ENCODE peak calls at places on chromosome 11, in eight cellular contexts. One of them, this sample, is unnamed.

GRCh38 chr11:93861808-93862207 is 11.4 kb upstream of the VSTM5 start:
- DNase-seq in NCI-H510A treated with DMSO at 0.1 percent for 48 hours: no peak
- DNase-seq in activated CD8-positive, alpha-beta T cell treated with anti-CD3 and anti-CD28 coated beads, Interleukin-2, amount 10 ng/mL, durations not matched to agents 7 days and 5 days: no peak
- DNase-seq in substantia nigra: no peak
- DNase-seq in GM12878: no peak
- DNase-seq in activated naive CD8-positive, alpha-beta T cell treated with anti-CD3 and anti-CD28 coated beads, Interleukin-2, amount 50 U/mL, for 24 hours: no peak
- DNase-seq in Calu3: no peak
- DNase-seq in glutamatergic neuron: peak
- DNase-seq in this sample: no peak

GRCh38 chr11:119205080-119205479 is 1.1 kb upstream of the CBL start:
- DNase-seq in activated naive CD8-positive, alpha-beta T cell treated with anti-CD3 and anti-CD28 coated beads, Interleukin-2, amount 50 U/mL, for 24 hours: peak
- DNase-seq in substantia nigra: no peak
- DNase-seq in activated CD8-positive, alpha-beta T cell treated with anti-CD3 and anti-CD28 coated beads, Interleukin-2, amount 10 ng/mL, durations not matched to agents 7 days and 5 days: no peak
- DNase-seq in Calu3: no peak
- DNase-seq in NCI-H510A treated with DMSO at 0.1 percent for 48 hours: no peak
- DNase-seq in GM12878: no peak
- DNase-seq in glutamatergic neuron: no peak
- DNase-seq in this sample: no peak

GRCh38 chr11:46175401-46176002 is 54.2 kb upstream of the PHF21A start:
- DNase-seq in GM12878: no peak
- DNase-seq in activated naive CD8-positive, alpha-beta T cell treated with anti-CD3 and anti-CD28 coated beads, Interleukin-2, amount 50 U/mL, for 24 hours: no peak
- DNase-seq in NCI-H510A treated with DMSO at 0.1 percent for 48 hours: no peak
- DNase-seq in glutamatergic neuron: no peak
- DNase-seq in substantia nigra: no peak
- DNase-seq in Calu3: no peak
- DNase-seq in activated CD8-positive, alpha-beta T cell treated with anti-CD3 and anti-CD28 coated beads, Interleukin-2, amount 10 ng/mL, durations not matched to agents 7 days and 5 days: no peak
- DNase-seq in this sample: no peak

GRCh38 chr11:99841885-99842284 is 821.1 kb downstream of the CNTN5 start:
- DNase-seq in substantia nigra: no peak
- DNase-seq in Calu3: no peak
- DNase-seq in activated CD8-positive, alpha-beta T cell treated with anti-CD3 and anti-CD28 coated beads, Interleukin-2, amount 10 ng/mL, durations not matched to agents 7 days and 5 days: no peak
- DNase-seq in glutamatergic neuron: no peak
- DNase-seq in activated naive CD8-positive, alpha-beta T cell treated with anti-CD3 and anti-CD28 coated beads, Interleukin-2, amount 50 U/mL, for 24 hours: no peak
- DNase-seq in NCI-H510A treated with DMSO at 0.1 percent for 48 hours: no peak
- DNase-seq in GM12878: no peak
- DNase-seq in this sample: no peak

GRCh38 chr11:121967131-121967689 is 148.8 kb downstream of the BLID start:
- DNase-seq in NCI-H510A treated with DMSO at 0.1 percent for 48 hours: no peak
- DNase-seq in Calu3: no peak
- DNase-seq in activated naive CD8-positive, alpha-beta T cell treated with anti-CD3 and anti-CD28 coated beads, Interleukin-2, amount 50 U/mL, for 24 hours: no peak
- DNase-seq in substantia nigra: no peak
- DNase-seq in GM12878: no peak
- DNase-seq in activated CD8-positive, alpha-beta T cell treated with anti-CD3 and anti-CD28 coated beads, Interleukin-2, amount 10 ng/mL, durations not matched to agents 7 days and 5 days: no peak
- DNase-seq in glutamatergic neuron: no peak
- DNase-seq in this sample: no peak

GRCh38 chr11:69744435-69744834 is 30.7 kb downstream of the FGF4 start:
- DNase-seq in activated CD8-positive, alpha-beta T cell treated with anti-CD3 and anti-CD28 coated beads, Interleukin-2, amount 10 ng/mL, durations not matched to agents 7 days and 5 days: no peak
- DNase-seq in GM12878: no peak
- DNase-seq in Calu3: peak
- DNase-seq in NCI-H510A treated with DMSO at 0.1 percent for 48 hours: no peak
- DNase-seq in substantia nigra: no peak
- DNase-seq in glutamatergic neuron: no peak
- DNase-seq in activated naive CD8-positive, alpha-beta T cell treated with anti-CD3 and anti-CD28 coated beads, Interleukin-2, amount 50 U/mL, for 24 hours: no peak
- DNase-seq in this sample: no peak

GRCh38 chr11:71507102-71507501 is 20.0 kb upstream of the KRTAP5-7 start:
- DNase-seq in activated naive CD8-positive, alpha-beta T cell treated with anti-CD3 and anti-CD28 coated beads, Interleukin-2, amount 50 U/mL, for 24 hours: no peak
- DNase-seq in glutamatergic neuron: no peak
- DNase-seq in NCI-H510A treated with DMSO at 0.1 percent for 48 hours: no peak
- DNase-seq in activated CD8-positive, alpha-beta T cell treated with anti-CD3 and anti-CD28 coated beads, Interleukin-2, amount 10 ng/mL, durations not matched to agents 7 days and 5 days: no peak
- DNase-seq in substantia nigra: no peak
- DNase-seq in Calu3: no peak
- DNase-seq in GM12878: no peak
- DNase-seq in this sample: no peak

GRCh38 chr11:30868495-30869130 is 282.5 kb upstream of the MPPED2 start:
- DNase-seq in substantia nigra: no peak
- DNase-seq in NCI-H510A treated with DMSO at 0.1 percent for 48 hours: no peak
- DNase-seq in GM12878: no peak
- DNase-seq in activated CD8-positive, alpha-beta T cell treated with anti-CD3 and anti-CD28 coated beads, Interleukin-2, amount 10 ng/mL, durations not matched to agents 7 days and 5 days: no peak
- DNase-seq in Calu3: no peak
- DNase-seq in glutamatergic neuron: no peak
- DNase-seq in activated naive CD8-positive, alpha-beta T cell treated with anti-CD3 and anti-CD28 coated beads, Interleukin-2, amount 50 U/mL, for 24 hours: no peak
- DNase-seq in this sample: no peak

GRCh38 chr11:76005746-76006145 is 190.7 kb downstream of the UVRAG start:
- DNase-seq in Calu3: no peak
- DNase-seq in activated CD8-positive, alpha-beta T cell treated with anti-CD3 and anti-CD28 coated beads, Interleukin-2, amount 10 ng/mL, durations not matched to agents 7 days and 5 days: no peak
- DNase-seq in glutamatergic neuron: no peak
- DNase-seq in activated naive CD8-positive, alpha-beta T cell treated with anti-CD3 and anti-CD28 coated beads, Interleukin-2, amount 50 U/mL, for 24 hours: no peak
- DNase-seq in GM12878: no peak
- DNase-seq in substantia nigra: no peak
- DNase-seq in NCI-H510A treated with DMSO at 0.1 percent for 48 hours: no peak
- DNase-seq in this sample: no peak

GRCh38 chr11:128725630-128726461 is 32.0 kb downstream of the FLI1 start:
- DNase-seq in glutamatergic neuron: no peak
- DNase-seq in GM12878: peak
- DNase-seq in substantia nigra: no peak
- DNase-seq in activated CD8-positive, alpha-beta T cell treated with anti-CD3 and anti-CD28 coated beads, Interleukin-2, amount 10 ng/mL, durations not matched to agents 7 days and 5 days: peak
- DNase-seq in Calu3: no peak
- DNase-seq in activated naive CD8-positive, alpha-beta T cell treated with anti-CD3 and anti-CD28 coated beads, Interleukin-2, amount 50 U/mL, for 24 hours: no peak
- DNase-seq in NCI-H510A treated with DMSO at 0.1 percent for 48 hours: no peak
- DNase-seq in this sample: no peak

GRCh38 chr11:102268083-102268984 is 49.0 kb upstream of the BIRC3 start:
- DNase-seq in activated naive CD8-positive, alpha-beta T cell treated with anti-CD3 and anti-CD28 coated beads, Interleukin-2, amount 50 U/mL, for 24 hours: peak
- DNase-seq in GM12878: peak
- DNase-seq in NCI-H510A treated with DMSO at 0.1 percent for 48 hours: no peak
- DNase-seq in activated CD8-positive, alpha-beta T cell treated with anti-CD3 and anti-CD28 coated beads, Interleukin-2, amount 10 ng/mL, durations not matched to agents 7 days and 5 days: peak
- DNase-seq in substantia nigra: no peak
- DNase-seq in glutamatergic neuron: peak
- DNase-seq in Calu3: peak
- DNase-seq in this sample: peak

GRCh38 chr11:112281776-112282175 is 21.1 kb upstream of the PLET1 start:
- DNase-seq in Calu3: no peak
- DNase-seq in substantia nigra: no peak
- DNase-seq in GM12878: no peak
- DNase-seq in activated naive CD8-positive, alpha-beta T cell treated with anti-CD3 and anti-CD28 coated beads, Interleukin-2, amount 50 U/mL, for 24 hours: no peak
- DNase-seq in glutamatergic neuron: no peak
- DNase-seq in NCI-H510A treated with DMSO at 0.1 percent for 48 hours: no peak
- DNase-seq in activated CD8-positive, alpha-beta T cell treated with anti-CD3 and anti-CD28 coated beads, Interleukin-2, amount 10 ng/mL, durations not matched to agents 7 days and 5 days: no peak
- DNase-seq in this sample: no peak

GRCh38 chr11:33448461-33449130 is 191.4 kb downstream of the HIPK3 start:
- DNase-seq in substantia nigra: no peak
- DNase-seq in GM12878: no peak
- DNase-seq in activated naive CD8-positive, alpha-beta T cell treated with anti-CD3 and anti-CD28 coated beads, Interleukin-2, amount 50 U/mL, for 24 hours: no peak
- DNase-seq in glutamatergic neuron: no peak
- DNase-seq in NCI-H510A treated with DMSO at 0.1 percent for 48 hours: no peak
- DNase-seq in Calu3: no peak
- DNase-seq in activated CD8-positive, alpha-beta T cell treated with anti-CD3 and anti-CD28 coated beads, Interleukin-2, amount 10 ng/mL, durations not matched to agents 7 days and 5 days: no peak
- DNase-seq in this sample: no peak

GRCh38 chr11:11349870-11350325 is 3.2 kb downstream of the CSNK2A3 start:
- DNase-seq in glutamatergic neuron: no peak
- DNase-seq in substantia nigra: no peak
- DNase-seq in Calu3: no peak
- DNase-seq in activated CD8-positive, alpha-beta T cell treated with anti-CD3 and anti-CD28 coated beads, Interleukin-2, amount 10 ng/mL, durations not matched to agents 7 days and 5 days: no peak
- DNase-seq in GM12878: no peak
- DNase-seq in activated naive CD8-positive, alpha-beta T cell treated with anti-CD3 and anti-CD28 coated beads, Interleukin-2, amount 50 U/mL, for 24 hours: no peak
- DNase-seq in NCI-H510A treated with DMSO at 0.1 percent for 48 hours: no peak
- DNase-seq in this sample: no peak

GRCh38 chr11:71305041-71305440 is 52.7 kb upstream of the SHANK2 start:
- DNase-seq in Calu3: no peak
- DNase-seq in NCI-H510A treated with DMSO at 0.1 percent for 48 hours: no peak
- DNase-seq in glutamatergic neuron: no peak
- DNase-seq in substantia nigra: no peak
- DNase-seq in activated naive CD8-positive, alpha-beta T cell treated with anti-CD3 and anti-CD28 coated beads, Interleukin-2, amount 50 U/mL, for 24 hours: no peak
- DNase-seq in GM12878: no peak
- DNase-seq in activated CD8-positive, alpha-beta T cell treated with anti-CD3 and anti-CD28 coated beads, Interleukin-2, amount 10 ng/mL, durations not matched to agents 7 days and 5 days: peak
- DNase-seq in this sample: no peak

GRCh38 chr11:105740164-105740903 is 130.5 kb downstream of the GRIA4 start:
- DNase-seq in glutamatergic neuron: no peak
- DNase-seq in activated CD8-positive, alpha-beta T cell treated with anti-CD3 and anti-CD28 coated beads, Interleukin-2, amount 10 ng/mL, durations not matched to agents 7 days and 5 days: no peak
- DNase-seq in activated naive CD8-positive, alpha-beta T cell treated with anti-CD3 and anti-CD28 coated beads, Interleukin-2, amount 50 U/mL, for 24 hours: no peak
- DNase-seq in substantia nigra: no peak
- DNase-seq in Calu3: no peak
- DNase-seq in NCI-H510A treated with DMSO at 0.1 percent for 48 hours: no peak
- DNase-seq in GM12878: peak
- DNase-seq in this sample: no peak

GRCh38 chr11:64854534-64855502 is 10.4 kb upstream of the CDC42BPG start:
- DNase-seq in GM12878: no peak
- DNase-seq in Calu3: peak
- DNase-seq in activated CD8-positive, alpha-beta T cell treated with anti-CD3 and anti-CD28 coated beads, Interleukin-2, amount 10 ng/mL, durations not matched to agents 7 days and 5 days: no peak
- DNase-seq in substantia nigra: no peak
- DNase-seq in NCI-H510A treated with DMSO at 0.1 percent for 48 hours: no peak
- DNase-seq in glutamatergic neuron: no peak
- DNase-seq in activated naive CD8-positive, alpha-beta T cell treated with anti-CD3 and anti-CD28 coated beads, Interleukin-2, amount 50 U/mL, for 24 hours: peak
- DNase-seq in this sample: no peak

GRCh38 chr11:121328213-121328966 is 35.8 kb downstream of the SC5D start:
- DNase-seq in activated CD8-positive, alpha-beta T cell treated with anti-CD3 and anti-CD28 coated beads, Interleukin-2, amount 10 ng/mL, durations not matched to agents 7 days and 5 days: peak
- DNase-seq in Calu3: no peak
- DNase-seq in glutamatergic neuron: no peak
- DNase-seq in NCI-H510A treated with DMSO at 0.1 percent for 48 hours: no peak
- DNase-seq in GM12878: no peak
- DNase-seq in substantia nigra: no peak
- DNase-seq in activated naive CD8-positive, alpha-beta T cell treated with anti-CD3 and anti-CD28 coated beads, Interleukin-2, amount 50 U/mL, for 24 hours: peak
- DNase-seq in this sample: no peak

GRCh38 chr11:120908521-120909181 is 115.3 kb upstream of the TBCEL start:
- DNase-seq in substantia nigra: no peak
- DNase-seq in activated CD8-positive, alpha-beta T cell treated with anti-CD3 and anti-CD28 coated beads, Interleukin-2, amount 10 ng/mL, durations not matched to agents 7 days and 5 days: no peak
- DNase-seq in activated naive CD8-positive, alpha-beta T cell treated with anti-CD3 and anti-CD28 coated beads, Interleukin-2, amount 50 U/mL, for 24 hours: no peak
- DNase-seq in NCI-H510A treated with DMSO at 0.1 percent for 48 hours: no peak
- DNase-seq in Calu3: no peak
- DNase-seq in GM12878: no peak
- DNase-seq in glutamatergic neuron: no peak
- DNase-seq in this sample: no peak

GRCh38 chr11:7955191-7955590 is 10.1 kb downstream of the NLRP10 start:
- DNase-seq in activated naive CD8-positive, alpha-beta T cell treated with anti-CD3 and anti-CD28 coated beads, Interleukin-2, amount 50 U/mL, for 24 hours: no peak
- DNase-seq in substantia nigra: no peak
- DNase-seq in activated CD8-positive, alpha-beta T cell treated with anti-CD3 and anti-CD28 coated beads, Interleukin-2, amount 10 ng/mL, durations not matched to agents 7 days and 5 days: no peak
- DNase-seq in glutamatergic neuron: no peak
- DNase-seq in GM12878: no peak
- DNase-seq in NCI-H510A treated with DMSO at 0.1 percent for 48 hours: no peak
- DNase-seq in Calu3: no peak
- DNase-seq in this sample: no peak

GRCh38 chr11:96019810-96020747 is 96.2 kb upstream of the MTMR2 start:
- DNase-seq in activated naive CD8-positive, alpha-beta T cell treated with anti-CD3 and anti-CD28 coated beads, Interleukin-2, amount 50 U/mL, for 24 hours: peak
- DNase-seq in GM12878: no peak
- DNase-seq in substantia nigra: no peak
- DNase-seq in activated CD8-positive, alpha-beta T cell treated with anti-CD3 and anti-CD28 coated beads, Interleukin-2, amount 10 ng/mL, durations not matched to agents 7 days and 5 days: no peak
- DNase-seq in Calu3: no peak
- DNase-seq in NCI-H510A treated with DMSO at 0.1 percent for 48 hours: no peak
- DNase-seq in glutamatergic neuron: no peak
- DNase-seq in this sample: no peak

GRCh38 chr11:85236211-85236610 is 390.9 kb downstream of the DLG2 start:
- DNase-seq in Calu3: no peak
- DNase-seq in GM12878: no peak
- DNase-seq in substantia nigra: no peak
- DNase-seq in NCI-H510A treated with DMSO at 0.1 percent for 48 hours: no peak
- DNase-seq in activated naive CD8-positive, alpha-beta T cell treated with anti-CD3 and anti-CD28 coated beads, Interleukin-2, amount 50 U/mL, for 24 hours: no peak
- DNase-seq in activated CD8-positive, alpha-beta T cell treated with anti-CD3 and anti-CD28 coated beads, Interleukin-2, amount 10 ng/mL, durations not matched to agents 7 days and 5 days: no peak
- DNase-seq in glutamatergic neuron: no peak
- DNase-seq in this sample: no peak

GRCh38 chr11:99368579-99368978 is 347.8 kb downstream of the CNTN5 start:
- DNase-seq in glutamatergic neuron: no peak
- DNase-seq in activated CD8-positive, alpha-beta T cell treated with anti-CD3 and anti-CD28 coated beads, Interleukin-2, amount 10 ng/mL, durations not matched to agents 7 days and 5 days: no peak
- DNase-seq in activated naive CD8-positive, alpha-beta T cell treated with anti-CD3 and anti-CD28 coated beads, Interleukin-2, amount 50 U/mL, for 24 hours: no peak
- DNase-seq in substantia nigra: no peak
- DNase-seq in GM12878: no peak
- DNase-seq in Calu3: no peak
- DNase-seq in NCI-H510A treated with DMSO at 0.1 percent for 48 hours: no peak
- DNase-seq in this sample: no peak

GRCh38 chr11:122306776-122307479 is 190.9 kb upstream of the BLID start:
- DNase-seq in NCI-H510A treated with DMSO at 0.1 percent for 48 hours: no peak
- DNase-seq in activated naive CD8-positive, alpha-beta T cell treated with anti-CD3 and anti-CD28 coated beads, Interleukin-2, amount 50 U/mL, for 24 hours: no peak
- DNase-seq in GM12878: no peak
- DNase-seq in Calu3: no peak
- DNase-seq in glutamatergic neuron: no peak
- DNase-seq in substantia nigra: no peak
- DNase-seq in activated CD8-positive, alpha-beta T cell treated with anti-CD3 and anti-CD28 coated beads, Interleukin-2, amount 10 ng/mL, durations not matched to agents 7 days and 5 days: no peak
- DNase-seq in this sample: no peak

GRCh38 chr11:126282361-126282741 is 542 bp upstream of the TIRAP start:
- DNase-seq in NCI-H510A treated with DMSO at 0.1 percent for 48 hours: peak
- DNase-seq in activated naive CD8-positive, alpha-beta T cell treated with anti-CD3 and anti-CD28 coated beads, Interleukin-2, amount 50 U/mL, for 24 hours: peak
- DNase-seq in substantia nigra: peak
- DNase-seq in activated CD8-positive, alpha-beta T cell treated with anti-CD3 and anti-CD28 coated beads, Interleukin-2, amount 10 ng/mL, durations not matched to agents 7 days and 5 days: peak
- DNase-seq in Calu3: no peak
- DNase-seq in glutamatergic neuron: peak
- DNase-seq in GM12878: no peak
- DNase-seq in this sample: no peak

GRCh38 chr11:8906629-8907028 is 4.4 kb upstream of the AKIP1 start:
- DNase-seq in activated CD8-positive, alpha-beta T cell treated with anti-CD3 and anti-CD28 coated beads, Interleukin-2, amount 10 ng/mL, durations not matched to agents 7 days and 5 days: no peak
- DNase-seq in glutamatergic neuron: no peak
- DNase-seq in activated naive CD8-positive, alpha-beta T cell treated with anti-CD3 and anti-CD28 coated beads, Interleukin-2, amount 50 U/mL, for 24 hours: no peak
- DNase-seq in Calu3: no peak
- DNase-seq in GM12878: no peak
- DNase-seq in substantia nigra: no peak
- DNase-seq in NCI-H510A treated with DMSO at 0.1 percent for 48 hours: no peak
- DNase-seq in this sample: no peak

GRCh38 chr11:102879801-102880200 is 5.0 kb upstream of the MMP12 start:
- DNase-seq in activated naive CD8-positive, alpha-beta T cell treated with anti-CD3 and anti-CD28 coated beads, Interleukin-2, amount 50 U/mL, for 24 hours: no peak
- DNase-seq in Calu3: no peak
- DNase-seq in NCI-H510A treated with DMSO at 0.1 percent for 48 hours: no peak
- DNase-seq in GM12878: no peak
- DNase-seq in glutamatergic neuron: no peak
- DNase-seq in activated CD8-positive, alpha-beta T cell treated with anti-CD3 and anti-CD28 coated beads, Interleukin-2, amount 10 ng/mL, durations not matched to agents 7 days and 5 days: no peak
- DNase-seq in substantia nigra: no peak
- DNase-seq in this sample: no peak

GRCh38 chr11:19982761-19983495 is 177.3 kb downstream of the DBX1 start:
- DNase-seq in Calu3: no peak
- DNase-seq in NCI-H510A treated with DMSO at 0.1 percent for 48 hours: no peak
- DNase-seq in activated naive CD8-positive, alpha-beta T cell treated with anti-CD3 and anti-CD28 coated beads, Interleukin-2, amount 50 U/mL, for 24 hours: no peak
- DNase-seq in activated CD8-positive, alpha-beta T cell treated with anti-CD3 and anti-CD28 coated beads, Interleukin-2, amount 10 ng/mL, durations not matched to agents 7 days and 5 days: no peak
- DNase-seq in glutamatergic neuron: no peak
- DNase-seq in GM12878: no peak
- DNase-seq in substantia nigra: no peak
- DNase-seq in this sample: no peak

This sample was measured in NCI-H524 treated with DMSO at 0.1 percent for 48 hours.